ENCODE peak calls at places on chromosomes 2 and 18, in four cellular contexts. C is putamen, O is SK-MEL-5, Y is left lobe of liver. V is an unnamed sample.

GRCh38 chr2:8609357-8609804 is 72.5 kb upstream of the ID2 start:
- DNase-seq in C (no peak), O (no peak), Y (peak), V (no peak)

GRCh38 chr18:7647500-7647899 is 80.4 kb downstream of the PTPRM start:
- DNase-seq in C (no peak), O (no peak), Y (no peak), V (no peak)

GRCh38 chr2:72027426-72028161 is 120.1 kb downstream of the CYP26B1 start:
- DNase-seq in C (no peak), O (no peak), Y (peak), V (no peak)

GRCh38 chr18:69998523-69998987 is 50.9 kb upstream of the CD226 start:
- DNase-seq in C (peak), O (no peak), Y (no peak), V (no peak)

GRCh38 chr18:44761812-44762211 is 81.1 kb downstream of the SETBP1 start:
- DNase-seq in C (no peak), O (no peak), Y (no peak), V (no peak)

GRCh38 chr18:77557030-77557429 is 307.4 kb downstream of the GALR1 start:
- DNase-seq in C (no peak), O (no peak), Y (no peak), V (no peak)

GRCh38 chr18:46718501-46719341 is 38.1 kb downstream of the ST8SIA5 start:
- DNase-seq in C (no peak), O (no peak), Y (no peak), V (no peak)

GRCh38 chr2:186718122-186718521 is 24.3 kb downstream of the FAM171B start:
- DNase-seq in C (no peak), O (no peak), Y (no peak), V (no peak)

GRCh38 chr2:207805566-207806226 is 36.0 kb upstream of the FZD5 start:
- DNase-seq in C (no peak), O (no peak), Y (no peak), V (no peak)

GRCh38 chr2:164984428-164984827 is 29.1 kb upstream of the SLC38A11 start:
- DNase-seq in C (no peak), O (no peak), Y (no peak), V (peak)

GRCh38 chr2:23330214-23330613 is 54.8 kb upstream of the KLHL29 start:
- DNase-seq in C (no peak), O (peak), Y (no peak), V (peak)

GRCh38 chr2:102060047-102060446 is 68.3 kb downstream of the IL1R2 start:
- DNase-seq in C (no peak), O (no peak), Y (peak), V (no peak)

GRCh38 chr2:85588218-85589044 is 4.2 kb downstream of the VAMP5 start:
- DNase-seq in C (no peak), O (no peak), Y (no peak), V (no peak)

V was measured in foreskin melanocyte.